ENCODE peak calls at places on chromosomes 4 and X, in seven cellular contexts. L, I, X, T, Y, A and J are unnamed samples.

GRCh38 chr4:126568652-126569580 is 1063.8 kb upstream of the INTU start:
- DNase-seq in L (no peak), X (no peak), T (no peak), I (no peak), A (no peak), Y (no peak), J (no peak)

GRCh38 chr4:143294310-143294709 is 42.4 kb upstream of the GAB1 start:
- DNase-seq in T (no peak), Y (no peak), X (no peak), A (no peak), I (no peak), L (peak; percentile 82), J (peak; percentile 27)

GRCh38 chrX:48513670-48514069 is 4.9 kb downstream of the PORCN start:
- DNase-seq in Y (no peak), L (no peak), X (no peak), A (no peak), T (no peak), I (no peak), J (no peak)

GRCh38 chrX:45172890-45173289 is 27.8 kb downstream of the DIPK2B start:
- DNase-seq in L (peak; percentile 30), X (peak; percentile 90), A (no peak), I (no peak), Y (no peak), T (no peak), J (peak; percentile 82)

GRCh38 chrX:153526801-153527599 is 9.6 kb downstream of the ATP2B3 start:
- DNase-seq in X (no peak), I (no peak), Y (no peak), L (no peak), T (no peak), A (no peak), J (no peak)

GRCh38 chrX:49308604-49309269 is 5.3 kb downstream of the GAGE10 start:
- DNase-seq in I (no peak), Y (no peak), L (peak; percentile 12), X (no peak), T (no peak), A (no peak), J (no peak)

GRCh38 chr4:118823471-118823870 is 12.5 kb downstream of the SEC24D start:
- DNase-seq in I (no peak), X (peak; percentile 63), A (no peak), L (no peak), T (no peak), Y (no peak), J (peak; percentile 91)

GRCh38 chrX:6159468-6159867 is 69.2 kb downstream of the NLGN4X start:
- DNase-seq in I (no peak), Y (no peak), L (no peak), X (no peak), T (no peak), A (no peak), J (no peak)

GRCh38 chr4:19776929-19777328 is 474.8 kb upstream of the SLIT2 start:
- DNase-seq in Y (no peak), T (no peak), X (peak; percentile 48), I (no peak), A (no peak), L (peak; percentile 24), J (peak; percentile 1)

GRCh38 chr4:53076335-53076958 is 214.3 kb downstream of the RASL11B start:
- DNase-seq in L (no peak), I (no peak), T (no peak), A (no peak), X (no peak), Y (no peak), J (no peak)

GRCh38 chr4:179755322-179755721 is 2313.1 kb upstream of the AGA start:
- DNase-seq in L (no peak), A (no peak), Y (no peak), T (no peak), X (no peak), I (no peak), J (no peak)

GRCh38 chr4:83179205-83179604 is 64.7 kb upstream of the PLAC8 start:
- DNase-seq in X (no peak), L (peak; percentile 20), T (no peak), I (no peak), Y (no peak), A (no peak), J (no peak)

GRCh38 chrX:149504226-149504914 is 736 bp downstream of the IDS start:
- DNase-seq in L (peak; percentile 12), X (peak; percentile 30), I (peak; percentile 77), A (peak; percentile 64), T (no peak), Y (no peak), J (no peak)

DNA sequence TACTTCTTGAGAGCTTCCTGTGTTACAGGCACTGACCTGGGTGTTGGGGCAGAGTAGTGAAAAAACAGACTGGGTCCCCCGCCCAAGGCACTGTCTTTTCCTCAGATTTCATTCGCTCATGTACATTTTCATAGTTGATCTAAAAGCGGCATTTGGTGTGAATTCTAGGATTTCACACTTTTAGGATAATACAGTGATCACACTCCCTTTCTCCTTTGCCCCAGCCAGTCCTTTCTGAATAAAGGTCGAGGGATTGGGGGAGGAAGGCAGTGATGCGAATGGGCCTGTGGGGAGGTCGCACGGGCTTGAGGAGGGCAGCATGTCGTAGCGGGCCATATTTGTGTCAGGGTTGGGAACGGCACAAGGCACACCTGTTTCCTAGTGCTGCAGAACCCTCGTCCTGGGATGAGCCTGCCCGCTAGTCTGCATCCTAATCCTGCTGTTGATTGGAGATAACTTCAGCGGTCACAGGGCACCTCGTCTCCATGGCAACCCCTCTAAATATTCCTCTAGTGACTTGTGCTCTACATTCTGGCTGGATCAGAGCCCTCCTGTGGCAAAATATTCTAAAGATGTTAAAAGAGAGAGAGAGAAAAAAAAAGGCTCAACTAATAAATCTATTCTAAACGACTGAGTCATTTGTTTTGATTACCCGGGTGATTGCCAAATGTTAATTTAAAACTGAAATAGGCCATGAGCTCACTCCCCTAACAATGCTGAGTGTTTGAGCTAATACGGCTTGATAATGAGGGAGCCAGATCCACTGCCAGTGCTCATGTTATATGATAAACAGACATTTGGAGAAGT is 21.8 kb downstream of the FHL1 start:
- DNase-seq in I (no peak), L (peak; percentile 96), A (peak; percentile 33), T (no peak), Y (peak; percentile 90), X (peak; percentile 39), J (peak; percentile 56)
- TF ChIP-seq CTCF in I (no peak), L (peak; percentile 9), A (no peak), T (no peak), Y (no peak), X (no peak), J (no peak)

DNA sequence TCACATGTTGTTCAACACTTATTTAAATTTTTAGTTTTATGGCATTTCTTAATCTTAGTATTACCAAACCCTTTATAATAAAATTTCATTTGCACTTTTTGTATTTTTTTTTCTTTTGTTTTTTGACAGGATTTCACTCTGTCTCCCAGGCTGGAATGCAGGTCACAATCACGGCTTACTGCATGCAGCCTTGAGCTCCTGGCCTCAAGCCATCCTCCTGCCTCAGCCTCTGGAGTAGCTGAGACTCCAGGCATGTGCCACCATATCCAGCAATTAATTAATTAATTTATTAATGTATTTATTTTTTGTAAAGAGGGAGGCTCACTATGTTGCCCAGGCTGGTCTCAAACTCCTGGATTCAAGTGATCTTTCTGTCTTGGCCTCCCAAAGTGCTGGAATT is 133.4 kb downstream of the ADGRL3 start:
- DNase-seq in Y (no peak), A (no peak), L (no peak), I (no peak), T (no peak), X (no peak), J (no peak)
- TF ChIP-seq CTCF in Y (no peak), A (no peak), L (no peak), I (no peak), T (no peak), X (no peak), J (no peak)

GRCh38 chrX:53317365-53318069 is 36.1 kb upstream of the IQSEC2 start:
- DNase-seq in I (peak; percentile 60), X (peak; percentile 54), Y (no peak), A (peak; percentile 77), L (peak; percentile 33), T (peak; percentile 43), J (peak; percentile 68)
- TF ChIP-seq CTCF in I (peak; percentile 72), X (peak; percentile 79), Y (peak; percentile 81), A (peak; percentile 56), L (peak; percentile 69), T (peak; percentile 59), J (peak; percentile 83)

GRCh38 chr4:157222764-157223145 is 2.2 kb downstream of the GRIA2 start:
- DNase-seq in T (no peak), A (no peak), Y (no peak), I (no peak), L (no peak), X (no peak), J (no peak)

GRCh38 chr4:157220026-157220881 is at the start of gene GRIA2:
- DNase-seq in A (peak; percentile 84), X (no peak), L (peak; percentile 33), I (no peak), T (peak; percentile 81), Y (no peak), J (peak; percentile 6)

GRCh38 chr4:157223446-157223845 is 2.9 kb downstream of the GRIA2 start:
- DNase-seq in X (no peak), A (no peak), Y (no peak), I (no peak), T (no peak), L (no peak), J (no peak)

GRCh38 chr4:157221426-157221894 is 932 bp downstream of the GRIA2 start:
- DNase-seq in X (no peak), T (no peak), I (no peak), L (no peak), Y (no peak), A (no peak), J (no peak)

DNA sequence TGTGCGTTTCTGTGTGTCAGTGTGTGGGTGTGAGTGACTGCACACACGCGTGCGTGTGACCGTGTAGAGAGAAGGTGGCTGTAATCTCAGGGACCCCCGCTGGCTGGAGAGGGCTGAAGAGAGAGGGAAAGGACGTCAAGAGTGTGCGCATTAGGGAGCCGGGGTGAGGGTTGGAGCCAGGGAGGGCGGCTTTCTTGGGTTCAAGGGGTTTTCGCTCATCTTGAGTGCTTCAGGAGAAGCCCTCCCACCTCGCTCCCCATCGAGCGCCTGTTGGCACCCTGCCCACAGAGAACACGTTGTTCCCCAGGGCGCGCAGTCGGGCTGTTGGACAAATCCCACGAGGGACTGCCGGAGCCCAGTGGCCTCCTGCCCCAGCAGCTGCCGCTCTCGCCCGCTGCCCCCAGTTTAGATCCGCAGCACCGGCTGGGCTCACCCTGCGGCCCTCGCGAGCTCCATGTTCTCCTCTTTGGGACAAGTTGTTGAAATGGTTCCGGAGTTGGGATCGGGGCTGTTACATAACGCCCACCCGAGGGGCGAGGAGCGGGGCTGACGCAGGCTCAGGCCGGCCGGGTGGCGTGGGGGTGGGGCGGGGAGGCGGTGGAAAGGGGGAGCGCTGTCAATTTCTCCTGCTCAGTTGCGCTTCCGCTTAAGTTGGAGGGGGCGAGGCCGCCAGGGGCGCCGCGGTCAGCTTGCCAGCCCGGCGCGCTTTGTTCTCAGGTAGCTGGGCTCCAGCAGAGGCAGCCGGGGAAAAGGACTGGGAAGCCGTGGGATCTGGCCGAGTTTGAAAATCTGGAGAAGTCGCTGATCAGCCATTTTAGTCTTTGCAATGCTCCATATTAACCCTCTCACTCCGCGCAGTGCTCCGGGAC is 1.6 kb downstream of the GRIA2 start:
- DNase-seq in Y (no peak), A (peak; percentile 70), T (no peak), I (no peak), L (no peak), X (no peak), J (no peak)
- TF ChIP-seq CTCF in Y (no peak), A (no peak), T (peak; percentile 27), I (no peak), L (no peak), X (no peak), J (no peak)